ENCODE peak calls at places on chromosomes 16 and 17, in nine cellular contexts. One of them, this sample, is unnamed.
A peak's percentile ranks its signal among the peaks of the same experiment; 100 is the strongest.

GRCh38 chr16:87309912-87310485 is 7.2 kb downstream of the C16orf95 start:
- DNase-seq in CD8-positive, alpha-beta T cell: no peak
- DNase-seq in AG10803: no peak
- DNase-seq in fibroblast of the aortic adventitia: no peak
- DNase-seq in thoracic aorta: no peak
- DNase-seq in heart left ventricle: no peak
- DNase-seq in LNCaP clone FGC: no peak
- DNase-seq in cardiac fibroblast: no peak
- DNase-seq in HCT116: no peak
- DNase-seq in this sample: no peak

GRCh38 chr16:68270353-68270752 is 6.0 kb downstream of the SLC7A6 start:
- DNase-seq in heart left ventricle: no peak
- DNase-seq in thoracic aorta: no peak
- DNase-seq in CD8-positive, alpha-beta T cell: no peak
- DNase-seq in LNCaP clone FGC: no peak
- DNase-seq in AG10803: no peak
- DNase-seq in fibroblast of the aortic adventitia: no peak
- DNase-seq in cardiac fibroblast: no peak
- DNase-seq in HCT116: no peak
- DNase-seq in this sample: no peak

GRCh38 chr17:2239882-2240430 is 63.6 kb downstream of the SMG6 start:
- DNase-seq in HCT116: no peak
- DNase-seq in LNCaP clone FGC: no peak
- DNase-seq in heart left ventricle: peak; percentile 69
- DNase-seq in CD8-positive, alpha-beta T cell: no peak
- DNase-seq in cardiac fibroblast: peak; percentile 94
- DNase-seq in fibroblast of the aortic adventitia: peak; percentile 91
- DNase-seq in thoracic aorta: peak; percentile 55
- DNase-seq in AG10803: peak; percentile 84
- DNase-seq in this sample: peak; percentile 97

GRCh38 chr16:62068747-62069146 is 32.5 kb upstream of the CDH8 start:
- DNase-seq in thoracic aorta: no peak
- DNase-seq in cardiac fibroblast: peak; percentile 0
- DNase-seq in HCT116: no peak
- DNase-seq in LNCaP clone FGC: no peak
- DNase-seq in fibroblast of the aortic adventitia: no peak
- DNase-seq in AG10803: no peak
- DNase-seq in heart left ventricle: no peak
- DNase-seq in CD8-positive, alpha-beta T cell: no peak
- DNase-seq in this sample: no peak

GRCh38 chr17:43650471-43650870 is 11.3 kb downstream of the MEOX1 start:
- DNase-seq in HCT116: no peak
- DNase-seq in LNCaP clone FGC: no peak
- DNase-seq in thoracic aorta: no peak
- DNase-seq in AG10803: no peak
- DNase-seq in CD8-positive, alpha-beta T cell: no peak
- DNase-seq in fibroblast of the aortic adventitia: no peak
- DNase-seq in cardiac fibroblast: no peak
- DNase-seq in heart left ventricle: no peak
- DNase-seq in this sample: no peak

GRCh38 chr16:11613381-11614303 is 26.9 kb upstream of the LITAF start:
- DNase-seq in thoracic aorta: no peak
- DNase-seq in HCT116: no peak
- DNase-seq in cardiac fibroblast: peak; percentile 18
- DNase-seq in AG10803: no peak
- DNase-seq in fibroblast of the aortic adventitia: no peak
- DNase-seq in heart left ventricle: peak; percentile 72
- DNase-seq in CD8-positive, alpha-beta T cell: no peak
- DNase-seq in LNCaP clone FGC: no peak
- DNase-seq in this sample: no peak

GRCh38 chr16:61042736-61043135 is 993.5 kb downstream of the CDH8 start:
- DNase-seq in cardiac fibroblast: peak; percentile 0
- DNase-seq in fibroblast of the aortic adventitia: no peak
- DNase-seq in HCT116: no peak
- DNase-seq in CD8-positive, alpha-beta T cell: no peak
- DNase-seq in LNCaP clone FGC: no peak
- DNase-seq in AG10803: no peak
- DNase-seq in heart left ventricle: no peak
- DNase-seq in thoracic aorta: no peak
- DNase-seq in this sample: no peak

GRCh38 chr16:88798772-88799455 is 4.7 kb upstream of the CDT1 start:
- DNase-seq in thoracic aorta: no peak
- DNase-seq in HCT116: no peak
- DNase-seq in cardiac fibroblast: no peak
- DNase-seq in CD8-positive, alpha-beta T cell: no peak
- DNase-seq in AG10803: no peak
- DNase-seq in heart left ventricle: no peak
- DNase-seq in fibroblast of the aortic adventitia: no peak
- DNase-seq in LNCaP clone FGC: no peak
- DNase-seq in this sample: no peak

GRCh38 chr17:65301184-65301583 is 164.0 kb downstream of the RGS9 start:
- DNase-seq in cardiac fibroblast: no peak
- DNase-seq in thoracic aorta: no peak
- DNase-seq in LNCaP clone FGC: no peak
- DNase-seq in fibroblast of the aortic adventitia: no peak
- DNase-seq in CD8-positive, alpha-beta T cell: no peak
- DNase-seq in heart left ventricle: no peak
- DNase-seq in HCT116: no peak
- DNase-seq in AG10803: no peak
- DNase-seq in this sample: no peak

GRCh38 chr17:5282639-5283217 is 644 bp downstream of the RABEP1 start:
- DNase-seq in heart left ventricle: peak; percentile 30
- DNase-seq in cardiac fibroblast: peak; percentile 31
- DNase-seq in CD8-positive, alpha-beta T cell: no peak
- DNase-seq in fibroblast of the aortic adventitia: peak; percentile 19
- DNase-seq in HCT116: no peak
- DNase-seq in thoracic aorta: no peak
- DNase-seq in LNCaP clone FGC: no peak
- DNase-seq in AG10803: no peak
- DNase-seq in this sample: no peak

GRCh38 chr17:6753565-6753964 is 2.3 kb upstream of the XAF1 start:
- DNase-seq in heart left ventricle: no peak
- DNase-seq in HCT116: no peak
- DNase-seq in fibroblast of the aortic adventitia: no peak
- DNase-seq in CD8-positive, alpha-beta T cell: no peak
- DNase-seq in cardiac fibroblast: no peak
- DNase-seq in AG10803: no peak
- DNase-seq in LNCaP clone FGC: no peak
- DNase-seq in thoracic aorta: no peak
- DNase-seq in this sample: no peak

GRCh38 chr17:4721203-4722135 is 9.8 kb upstream of the MED11 start:
- DNase-seq in LNCaP clone FGC: peak; percentile 92
- DNase-seq in HCT116: peak; percentile 48
- DNase-seq in fibroblast of the aortic adventitia: peak; percentile 73
- DNase-seq in heart left ventricle: no peak
- DNase-seq in cardiac fibroblast: peak; percentile 37
- DNase-seq in AG10803: no peak
- DNase-seq in thoracic aorta: no peak
- DNase-seq in CD8-positive, alpha-beta T cell: no peak
- DNase-seq in this sample: peak; percentile 33

GRCh38 chr17:1056761-1057160 is 59.8 kb downstream of the TIMM22 start:
- DNase-seq in CD8-positive, alpha-beta T cell: no peak
- DNase-seq in AG10803: no peak
- DNase-seq in heart left ventricle: peak; percentile 22
- DNase-seq in thoracic aorta: no peak
- DNase-seq in fibroblast of the aortic adventitia: no peak
- DNase-seq in LNCaP clone FGC: no peak
- DNase-seq in cardiac fibroblast: no peak
- DNase-seq in HCT116: no peak
- DNase-seq in this sample: no peak

GRCh38 chr17:39271546-39271945 is 45.8 kb upstream of the STAC2 start:
- DNase-seq in cardiac fibroblast: peak; percentile 17
- DNase-seq in CD8-positive, alpha-beta T cell: no peak
- DNase-seq in thoracic aorta: no peak
- DNase-seq in AG10803: peak; percentile 83
- DNase-seq in heart left ventricle: no peak
- DNase-seq in fibroblast of the aortic adventitia: peak; percentile 67
- DNase-seq in LNCaP clone FGC: no peak
- DNase-seq in HCT116: no peak
- DNase-seq in this sample: peak; percentile 30

GRCh38 chr17:39276113-39276512 is 50.4 kb upstream of the STAC2 start:
- DNase-seq in LNCaP clone FGC: no peak
- DNase-seq in heart left ventricle: no peak
- DNase-seq in AG10803: no peak
- DNase-seq in fibroblast of the aortic adventitia: no peak
- DNase-seq in HCT116: no peak
- DNase-seq in cardiac fibroblast: no peak
- DNase-seq in CD8-positive, alpha-beta T cell: no peak
- DNase-seq in thoracic aorta: no peak
- DNase-seq in this sample: no peak

DNA sequence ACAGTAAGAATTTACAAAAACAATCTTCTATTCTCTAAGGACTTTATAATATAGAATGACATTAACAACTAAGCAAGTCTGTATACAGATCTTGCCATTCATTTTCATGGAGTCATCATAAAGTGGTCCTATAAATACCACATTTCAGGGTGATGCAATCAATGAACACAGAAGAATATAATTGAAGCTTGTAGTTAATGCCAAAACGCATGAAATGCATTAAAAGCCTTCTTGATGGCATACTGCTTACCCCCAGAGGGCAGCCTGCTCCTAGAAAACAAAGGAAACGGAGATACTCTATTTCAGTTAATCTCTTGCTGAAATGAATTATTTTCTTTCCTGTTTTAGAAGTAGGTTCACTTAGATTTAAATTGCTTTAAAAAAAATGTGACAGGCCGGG is 45.2 kb upstream of the STAC2 start:
- DNase-seq in CD8-positive, alpha-beta T cell: no peak
- DNase-seq in thoracic aorta: no peak
- DNase-seq in HCT116: peak; percentile 8
- DNase-seq in LNCaP clone FGC: no peak
- DNase-seq in heart left ventricle: no peak
- DNase-seq in AG10803: peak; percentile 92
- DNase-seq in cardiac fibroblast: peak; percentile 70
- DNase-seq in fibroblast of the aortic adventitia: peak; percentile 95
- DNase-seq in this sample: peak; percentile 82
- TF ChIP-seq CTCF in CD8-positive, alpha-beta T cell: no peak
- TF ChIP-seq CTCF in thoracic aorta: peak; percentile 27
- TF ChIP-seq CTCF in HCT116: peak; percentile 32
- TF ChIP-seq CTCF in LNCaP clone FGC: peak; percentile 77
- TF ChIP-seq CTCF in heart left ventricle: peak; percentile 37
- TF ChIP-seq CTCF in AG10803: peak; percentile 81
- TF ChIP-seq CTCF in cardiac fibroblast: peak; percentile 42
- TF ChIP-seq CTCF in fibroblast of the aortic adventitia: peak; percentile 81
- TF ChIP-seq CTCF in this sample: peak; percentile 65

DNA sequence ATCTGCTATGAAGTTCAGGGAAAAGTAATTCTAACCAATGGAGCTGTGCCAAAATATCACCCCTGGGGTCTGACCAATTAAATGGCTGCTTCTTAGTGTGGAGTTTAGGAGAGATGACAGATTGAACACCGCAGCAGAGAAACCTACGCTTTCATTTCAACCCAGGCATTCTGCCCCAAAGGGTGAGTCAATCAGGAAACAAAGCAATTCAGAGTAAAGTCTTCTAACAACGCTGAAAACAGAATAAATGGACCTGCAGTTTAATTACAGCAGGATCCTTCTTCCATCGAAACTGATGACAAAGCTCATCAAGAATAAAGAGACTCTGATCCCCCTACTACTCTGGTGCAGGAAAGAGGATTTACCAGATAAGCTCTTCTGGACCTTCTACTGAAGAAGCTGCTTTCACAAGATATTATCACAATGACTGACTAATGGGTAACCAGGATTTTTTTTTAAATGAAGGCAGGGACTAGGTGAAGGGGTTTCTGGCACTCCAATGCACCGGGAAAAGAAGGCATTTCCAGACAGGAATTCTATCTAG is 16.7 kb downstream of the RFFL start:
- DNase-seq in CD8-positive, alpha-beta T cell: peak; percentile 67
- DNase-seq in cardiac fibroblast: peak; percentile 73
- DNase-seq in heart left ventricle: no peak
- DNase-seq in thoracic aorta: no peak
- DNase-seq in LNCaP clone FGC: no peak
- DNase-seq in AG10803: peak; percentile 49
- DNase-seq in HCT116: no peak
- DNase-seq in fibroblast of the aortic adventitia: peak; percentile 61
- DNase-seq in this sample: peak; percentile 86
- H3K4me3 ChIP-seq in CD8-positive, alpha-beta T cell: peak overlapping the region; percentile 33
- H3K4me3 ChIP-seq in cardiac fibroblast: peak overlapping the region; percentile 8
- H3K4me3 ChIP-seq in heart left ventricle: no peak overlapping the region
- H3K4me3 ChIP-seq in thoracic aorta: no peak overlapping the region
- H3K4me3 ChIP-seq in LNCaP clone FGC: no peak overlapping the region
- H3K4me3 ChIP-seq in AG10803: no peak overlapping the region
- H3K4me3 ChIP-seq in HCT116: no peak overlapping the region
- H3K4me3 ChIP-seq in fibroblast of the aortic adventitia: peak overlapping the region; percentile 5
- H3K4me3 ChIP-seq in this sample: peak overlapping the region; percentile 5

DNA sequence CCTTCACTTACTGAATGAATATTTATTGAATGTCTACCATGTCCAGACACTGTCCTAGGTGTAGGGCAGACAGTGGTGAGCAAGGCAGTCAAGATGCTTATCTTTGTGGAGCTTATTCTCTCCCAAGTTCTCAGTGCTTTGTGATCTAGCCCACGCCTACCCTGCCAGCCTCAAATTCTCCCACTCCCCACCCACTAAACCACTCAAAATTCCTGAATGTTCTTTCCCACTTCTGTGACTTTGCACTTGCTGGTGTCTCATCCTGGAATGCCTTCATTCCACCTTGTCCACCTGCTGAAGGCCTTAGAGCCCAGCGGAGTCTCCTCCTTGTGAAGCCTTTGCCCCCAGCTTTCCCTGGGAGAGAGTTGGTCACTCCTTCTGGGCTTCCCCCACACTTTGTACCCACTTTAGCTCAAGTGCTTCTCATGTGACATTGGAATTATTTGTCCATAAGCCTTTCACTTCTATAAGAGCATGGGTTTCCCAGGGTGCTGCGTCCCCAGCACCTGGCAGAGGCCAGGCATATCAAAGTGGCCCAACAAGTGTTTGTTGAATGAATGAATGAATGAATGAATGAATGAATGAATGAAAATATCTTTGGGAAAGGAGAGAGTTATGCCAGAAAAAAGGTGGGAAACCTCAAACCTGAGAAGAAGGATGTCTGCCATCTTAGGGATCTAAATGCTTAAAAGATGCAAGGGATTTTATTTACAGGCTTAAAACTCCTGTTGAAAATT is 23.0 kb downstream of the CCDC182 start:
- DNase-seq in LNCaP clone FGC: no peak
- DNase-seq in thoracic aorta: no peak
- DNase-seq in CD8-positive, alpha-beta T cell: no peak
- DNase-seq in heart left ventricle: no peak
- DNase-seq in AG10803: no peak
- DNase-seq in fibroblast of the aortic adventitia: no peak
- DNase-seq in HCT116: no peak
- DNase-seq in cardiac fibroblast: no peak
- DNase-seq in this sample: no peak
- TF ChIP-seq CTCF in LNCaP clone FGC: no peak
- TF ChIP-seq CTCF in thoracic aorta: no peak
- TF ChIP-seq CTCF in CD8-positive, alpha-beta T cell: no peak
- TF ChIP-seq CTCF in heart left ventricle: no peak
- TF ChIP-seq CTCF in AG10803: no peak
- TF ChIP-seq CTCF in fibroblast of the aortic adventitia: no peak
- TF ChIP-seq CTCF in HCT116: no peak
- TF ChIP-seq CTCF in cardiac fibroblast: no peak
- TF ChIP-seq CTCF in this sample: no peak

DNA sequence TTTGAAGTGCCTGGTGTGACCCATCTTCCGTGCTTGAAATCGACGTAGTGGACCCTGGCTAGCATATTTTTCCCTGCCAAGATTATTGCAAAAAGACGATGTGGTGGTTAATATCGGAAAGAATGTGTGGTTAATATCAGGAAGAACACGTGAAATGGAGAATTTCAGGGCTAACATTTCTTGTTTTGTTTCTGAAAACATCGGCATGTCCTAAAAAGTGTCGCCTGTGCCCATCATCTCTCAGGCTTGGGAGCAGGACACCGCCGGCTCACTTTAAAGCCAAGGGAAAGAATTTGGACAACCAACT is 345 bp upstream of the DCXR start:
- DNase-seq in HCT116: no peak
- DNase-seq in cardiac fibroblast: no peak
- DNase-seq in AG10803: no peak
- DNase-seq in heart left ventricle: no peak
- DNase-seq in CD8-positive, alpha-beta T cell: no peak
- DNase-seq in LNCaP clone FGC: no peak
- DNase-seq in fibroblast of the aortic adventitia: no peak
- DNase-seq in thoracic aorta: no peak
- DNase-seq in this sample: no peak
- H3K4me3 ChIP-seq in HCT116: peak overlapping the region; percentile 30
- H3K4me3 ChIP-seq in cardiac fibroblast: peak overlapping the region; percentile 17
- H3K4me3 ChIP-seq in AG10803: peak overlapping the region; percentile 73
- H3K4me3 ChIP-seq in heart left ventricle: no peak overlapping the region
- H3K4me3 ChIP-seq in CD8-positive, alpha-beta T cell: peak overlapping the region; percentile 73
- H3K4me3 ChIP-seq in LNCaP clone FGC: peak overlapping the region; percentile 87
- H3K4me3 ChIP-seq in fibroblast of the aortic adventitia: peak overlapping the region; percentile 63
- H3K4me3 ChIP-seq in thoracic aorta: peak overlapping the region; percentile 85
- H3K4me3 ChIP-seq in this sample: peak overlapping the region; percentile 15

This sample was measured in fibroblast of mammary gland.